ENCODE peak calls at places on chromosomes 2 and 18, in ten cellular contexts. X is nephron progenitor cell; R is MCF 10A; H is heart left ventricle; I is AG10803; W is CD4-positive, alpha-beta T cell; D is OCI-LY7; Z is endothelial cell; C is HCT116; U is endodermal cell. L is an unnamed sample.

GRCh38 chr2:233100192-233100998 is 40.3 kb downstream of the INPP5D start:
- DNase-seq in X (no peak), R (no peak), H (no peak), I (no peak), W (peak), D (peak), Z (no peak), C (no peak), U (peak), L (peak)

GRCh38 chr2:152304845-152305244 is 30.1 kb upstream of the FMNL2 start:
- DNase-seq in X (no peak), R (peak), H (no peak), I (peak), W (no peak), D (no peak), Z (no peak), C (no peak), U (no peak), L (no peak)

GRCh38 chr2:112033600-112033999 is 21.5 kb upstream of the TMEM87B start:
- DNase-seq in X (no peak), R (peak), H (no peak), I (peak), W (no peak), D (no peak), Z (no peak), C (peak), U (no peak), L (no peak)

GRCh38 chr2:167480986-167481309 is 592.7 kb downstream of the XIRP2 start:
- DNase-seq in X (no peak), R (no peak), H (no peak), I (no peak), W (no peak), D (no peak), Z (no peak), C (no peak), U (no peak), L (no peak)

GRCh38 chr2:207991944-207992343 is 33.4 kb downstream of the PLEKHM3 start:
- DNase-seq in X (no peak), R (no peak), H (no peak), I (no peak), W (no peak), D (no peak), Z (no peak), C (no peak), U (no peak), L (no peak)

GRCh38 chr2:138846216-138846821 is 66.1 kb upstream of the NXPH2 start:
- DNase-seq in X (no peak), R (peak), H (no peak), I (peak), W (no peak), D (peak), Z (no peak), C (peak), U (no peak), L (no peak)

GRCh38 chr2:7748717-7749415 is 831.7 kb downstream of the RNF144A start:
- DNase-seq in X (no peak), R (peak), H (no peak), I (no peak), W (no peak), D (no peak), Z (no peak), C (no peak), U (no peak), L (no peak)

GRCh38 chr2:216363221-216363620 is 9.1 kb downstream of the MARCHF4 start:
- DNase-seq in X (no peak), R (no peak), H (no peak), I (no peak), W (no peak), D (no peak), Z (no peak), C (no peak), U (no peak), L (no peak)

GRCh38 chr18:11064106-11064505 is 85.3 kb downstream of the PIEZO2 start:
- DNase-seq in X (no peak), R (no peak), H (no peak), I (no peak), W (no peak), D (no peak), Z (no peak), C (no peak), U (no peak), L (no peak)

GRCh38 chr2:54274781-54275242 is 18.8 kb upstream of the TSPYL6 start:
- DNase-seq in X (no peak), R (peak), H (no peak), I (peak), W (no peak), D (peak), Z (no peak), C (no peak), U (no peak), L (no peak)

GRCh38 chr2:241239552-241240202 is 51.2 kb downstream of the ANO7 start:
- DNase-seq in X (no peak), R (no peak), H (no peak), I (no peak), W (no peak), D (no peak), Z (no peak), C (no peak), U (no peak), L (no peak)

GRCh38 chr2:127080226-127080940 is 26.6 kb downstream of the BIN1 start:
- DNase-seq in X (no peak), R (peak), H (no peak), I (no peak), W (peak), D (no peak), Z (no peak), C (no peak), U (no peak), L (no peak)

GRCh38 chr2:99261242-99261641 is 5.8 kb upstream of the LYG2 start:
- DNase-seq in X (no peak), R (no peak), H (no peak), I (no peak), W (no peak), D (no peak), Z (no peak), C (no peak), U (no peak), L (no peak)

GRCh38 chr2:143901185-143901842 is 618.6 kb downstream of the ZEB2 start:
- DNase-seq in X (no peak), R (peak), H (no peak), I (peak), W (no peak), D (no peak), Z (no peak), C (peak), U (no peak), L (no peak)
- TF ChIP-seq CTCF in X (no peak), R (no peak), H (no peak), I (peak), W (no peak), D (no peak), Z (peak), C (peak), U (peak), L (no peak)

DNA sequence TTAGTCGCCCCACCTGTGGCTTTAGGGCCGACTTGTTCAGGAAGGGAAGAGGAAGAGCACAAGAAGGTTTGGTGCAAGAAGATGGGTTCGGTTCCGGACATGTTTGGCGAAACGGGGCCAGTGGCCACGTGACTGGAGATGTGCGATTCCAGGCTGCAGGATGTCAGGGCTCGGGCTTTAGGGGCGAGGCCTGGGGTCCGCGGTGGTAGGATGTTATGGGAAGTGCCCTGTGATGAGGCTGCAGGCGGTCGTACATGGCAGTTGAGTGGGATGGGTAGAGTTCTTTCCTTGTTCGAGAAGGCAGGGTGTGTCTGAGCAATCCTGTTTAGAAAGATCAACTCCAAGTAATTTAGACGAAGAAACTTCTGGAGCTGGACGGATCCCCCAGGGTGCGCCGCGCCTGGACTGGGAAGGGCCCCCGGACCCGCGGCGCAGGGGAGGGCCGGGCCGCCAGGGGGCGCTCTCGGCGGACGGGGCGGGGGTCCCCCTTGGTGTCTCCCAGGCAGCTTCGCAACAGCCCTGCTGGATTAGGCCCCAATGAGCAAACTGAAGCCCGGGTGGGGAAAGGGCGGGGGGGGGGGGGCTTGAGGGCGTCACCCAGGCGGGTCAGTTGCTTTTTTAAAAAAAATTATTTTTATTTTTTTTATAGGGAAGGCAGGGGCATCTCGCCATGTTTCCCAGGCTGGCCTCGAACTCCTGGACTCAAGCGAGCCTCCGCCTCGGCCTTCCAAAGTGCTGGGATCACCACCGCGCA is 17.2 kb upstream of the SDC1 start:
- DNase-seq in X (peak), R (no peak), H (no peak), I (no peak), W (no peak), D (no peak), Z (peak), C (no peak), U (peak), L (no peak)
- TF ChIP-seq CTCF in X (peak), R (peak), H (peak), I (peak), W (peak), D (peak), Z (peak), C (peak), U (peak), L (no peak)

DNA sequence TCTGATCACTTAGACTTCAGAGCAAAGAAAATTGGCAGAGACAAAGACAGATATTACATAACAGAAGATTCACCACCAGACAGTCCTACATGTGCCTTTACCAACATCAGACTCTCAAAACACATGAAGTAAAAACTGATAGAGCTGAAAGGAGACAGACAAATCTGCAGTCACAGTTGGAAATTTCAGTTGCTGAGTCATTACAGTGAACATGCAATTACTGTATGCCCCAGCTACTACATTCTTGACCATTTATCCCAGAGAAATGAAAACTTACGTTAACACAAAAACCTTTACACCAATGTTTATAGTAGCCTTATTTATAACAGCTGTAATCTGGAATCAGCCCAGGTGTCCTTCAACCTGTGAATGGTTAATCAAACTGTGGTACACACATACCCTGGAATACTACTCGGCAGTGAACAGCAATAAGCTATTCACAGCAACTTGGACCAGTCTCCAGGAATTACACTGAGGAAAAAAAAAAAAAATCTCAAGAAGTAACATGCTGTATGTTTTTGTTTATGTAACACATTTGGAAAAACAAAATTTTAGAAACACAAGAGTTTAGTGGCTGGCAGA is 7.5 kb upstream of the SCLY start:
- DNase-seq in X (no peak), R (no peak), H (no peak), I (peak), W (no peak), D (no peak), Z (no peak), C (no peak), U (no peak), L (no peak)
- TF ChIP-seq CTCF in X (no peak), R (no peak), H (no peak), I (no peak), W (no peak), D (no peak), Z (no peak), C (no peak), U (no peak), L (no peak)

DNA sequence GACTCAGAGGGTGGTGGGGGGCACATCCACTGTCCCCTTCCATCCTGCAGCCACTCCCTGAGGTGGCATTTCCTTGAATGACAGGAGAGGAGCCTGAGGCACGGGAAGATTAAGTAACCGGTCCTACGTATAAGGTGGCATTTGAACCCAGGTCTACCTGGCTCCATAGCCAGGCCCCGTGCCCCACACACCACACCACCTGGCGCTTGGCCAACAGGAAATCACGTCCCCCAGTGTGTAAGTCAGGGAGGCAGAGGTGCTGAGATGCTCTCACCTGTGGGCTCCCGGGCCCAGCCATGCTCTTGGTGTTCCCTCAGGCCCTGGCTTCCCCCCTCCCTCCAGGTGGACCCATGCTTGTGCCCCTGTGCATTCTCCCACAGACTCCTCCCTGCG is 53.8 kb downstream of the HPCAL1 start:
- DNase-seq in X (no peak), R (no peak), H (no peak), I (no peak), W (no peak), D (no peak), Z (no peak), C (no peak), U (no peak), L (no peak)
- TF ChIP-seq CTCF in X (no peak), R (no peak), H (no peak), I (no peak), W (no peak), D (no peak), Z (no peak), C (no peak), U (no peak), L (no peak)

GRCh38 chr2:79040967-79041582 is 15.6 kb downstream of the REG3G start:
- DNase-seq in X (peak), R (no peak), H (no peak), I (no peak), W (no peak), D (peak), Z (no peak), C (no peak), U (no peak), L (no peak)
- TF ChIP-seq CTCF in X (peak), R (peak), H (peak), I (no peak), W (no peak), D (peak), Z (peak), C (no peak), U (peak), L (no peak)

GRCh38 chr2:135913726-135914365 is 37.6 kb upstream of the MCM6 start:
- DNase-seq in X (peak), R (peak), H (peak), I (peak), W (peak), D (peak), Z (peak), C (peak), U (no peak), L (no peak)
- TF ChIP-seq CTCF in X (peak), R (peak), H (peak), I (peak), W (peak), D (peak), Z (peak), C (peak), U (peak), L (peak)